ENCODE peak calls at places on chromosomes 3 and 15, in eight cellular contexts. G is SK-N-SH, T is HCT116, M is K562, W is GM23338, K is Panc1, O is HepG2, F is GM12878. L is an unnamed sample.

GRCh38 chr3:87298111-87298718 is 21.8 kb upstream of the POU1F1 start:
- DNase-seq in G (peak), T (peak), M (peak), W (peak), K (no peak), O (peak), F (no peak), L (peak)

GRCh38 chr3:34998905-34999304 is 640.4 kb upstream of the ARPP21 start:
- DNase-seq in G (no peak), T (no peak), M (no peak), W (no peak), K (no peak), O (no peak), F (no peak), L (no peak)

GRCh38 chr3:45225465-45226205 is 452 bp downstream of the TMEM158 start:
- DNase-seq in G (peak), T (no peak), M (peak), W (peak), K (no peak), O (no peak), F (no peak), L (peak)

GRCh38 chr3:38585791-38586420 is 63.6 kb downstream of the SCN5A start:
- DNase-seq in G (no peak), T (no peak), M (no peak), W (no peak), K (no peak), O (no peak), F (no peak), L (no peak)

GRCh38 chr15:83959477-83959876 is 276.1 kb upstream of the GOLGA6L4 start:
- DNase-seq in G (no peak), T (no peak), M (no peak), W (no peak), K (no peak), O (no peak), F (no peak), L (no peak)

GRCh38 chr3:141231923-141232861 is 567 bp downstream of the PXYLP1 start:
- DNase-seq in G (peak), T (no peak), M (peak), W (peak), K (no peak), O (no peak), F (no peak), L (no peak)

GRCh38 chr15:90376789-90377188 is 11.3 kb upstream of the IQGAP1 start:
- DNase-seq in G (no peak), T (no peak), M (no peak), W (no peak), K (no peak), O (no peak), F (no peak), L (peak)

GRCh38 chr3:105845488-105845887 is 23.3 kb downstream of the CBLB start:
- DNase-seq in G (no peak), T (no peak), M (no peak), W (peak), K (no peak), O (peak), F (no peak), L (no peak)

GRCh38 chr3:45132568-45133211 is 13.5 kb downstream of the CDCP1 start:
- DNase-seq in G (no peak), T (no peak), M (no peak), W (no peak), K (no peak), O (no peak), F (no peak), L (no peak)

GRCh38 chr15:68578960-68579935 is at the start of gene CORO2B:
- DNase-seq in G (peak), T (no peak), M (no peak), W (peak), K (no peak), O (no peak), F (no peak), L (no peak)

GRCh38 chr15:68812069-68812468 is 8.6 kb downstream of the ANP32A start:
- DNase-seq in G (no peak), T (no peak), M (no peak), W (no peak), K (no peak), O (no peak), F (no peak), L (peak)

GRCh38 chr3:185402561-185402960 is 39.6 kb downstream of the MAP3K13 start:
- DNase-seq in G (peak), T (no peak), M (no peak), W (no peak), K (no peak), O (no peak), F (no peak), L (no peak)

GRCh38 chr3:126604691-126605090 is 46.0 kb upstream of the C3orf22 start:
- DNase-seq in G (no peak), T (no peak), M (no peak), W (no peak), K (no peak), O (no peak), F (no peak), L (no peak)

GRCh38 chr3:63278171-63278999 is at the start of gene SYNPR:
- DNase-seq in G (peak), T (no peak), M (no peak), W (peak), K (no peak), O (no peak), F (no peak), L (no peak)

GRCh38 chr15:75573643-75574384 is 5.3 kb downstream of the PTPN9 start:
- DNase-seq in G (no peak), T (no peak), M (no peak), W (peak), K (no peak), O (no peak), F (no peak), L (no peak)

GRCh38 chr3:47476644-47477199 is 981 bp upstream of the SCAP start:
- DNase-seq in G (no peak), T (no peak), M (no peak), W (no peak), K (no peak), O (no peak), F (no peak), L (no peak)

GRCh38 chr3:192409203-192409837 is 318.0 kb downstream of the FGF12 start:
- DNase-seq in G (peak), T (no peak), M (no peak), W (peak), K (no peak), O (no peak), F (no peak), L (no peak)

GRCh38 chr15:83320404-83320803 is 35.9 kb upstream of the BNC1 start:
- DNase-seq in G (no peak), T (no peak), M (no peak), W (no peak), K (no peak), O (no peak), F (no peak), L (no peak)

DNA sequence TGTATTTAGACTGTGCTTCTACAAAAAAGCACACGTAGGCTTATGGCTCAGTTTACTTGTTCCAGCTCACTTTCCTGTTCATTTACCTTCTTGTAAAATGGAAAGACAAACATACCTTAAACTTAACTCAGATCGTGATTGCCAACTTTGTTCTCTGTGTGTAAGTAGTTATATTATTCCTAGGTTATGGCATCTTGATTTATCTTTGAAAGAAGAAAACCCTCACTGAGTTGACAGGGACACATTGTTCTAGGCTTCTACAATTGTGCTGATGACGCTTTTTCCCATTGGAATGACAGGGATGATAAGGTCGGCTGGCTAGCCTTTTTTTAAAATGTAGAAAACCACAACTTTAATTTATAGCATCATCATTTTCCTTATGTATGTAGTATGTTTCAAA is 140.7 kb downstream of the IGF1R start:
- DNase-seq in G (no peak), T (no peak), M (no peak), W (no peak), K (no peak), O (no peak), F (no peak), L (no peak)
- TF ChIP-seq POLR2AphosphoS5 in G (no peak), T (no peak), M (no peak), W (no peak), K (no peak), O (no peak), F (no peak), L (no peak)

GRCh38 chr3:195836736-195837135 is 25.0 kb upstream of the MUC4 start:
- DNase-seq in G (no peak), T (no peak), M (no peak), W (no peak), K (no peak), O (no peak), F (no peak), L (no peak)
- H3K27ac ChIP-seq in G (no peak), T (no peak), M (no peak), W (no peak), K (no peak), O (no peak), F (no peak), L (no peak)

GRCh38 chr3:117842086-117842485 is 1132.5 kb downstream of the TUSC7 start:
- DNase-seq in G (no peak), T (no peak), M (no peak), W (no peak), K (no peak), O (no peak), F (no peak), L (no peak)
- TF ChIP-seq REST in G (no peak), T (no peak), M (no peak), W (no peak), K (no peak), O (no peak), F (no peak), L (no peak)

GRCh38 chr15:77826006-77826695 is 193.4 kb upstream of the LINGO1 start:
- DNase-seq in G (no peak), T (no peak), M (no peak), W (no peak), K (no peak), O (no peak), F (no peak), L (no peak)

GRCh38 chr15:77831989-77832388 is 199.3 kb upstream of the LINGO1 start:
- DNase-seq in G (no peak), T (no peak), M (no peak), W (no peak), K (no peak), O (no peak), F (no peak), L (no peak)

GRCh38 chr15:77827860-77828259 is 195.1 kb upstream of the LINGO1 start:
- DNase-seq in G (no peak), T (no peak), M (no peak), W (no peak), K (no peak), O (no peak), F (no peak), L (no peak)

GRCh38 chr15:77832874-77833273 is 200.2 kb upstream of the LINGO1 start:
- DNase-seq in G (no peak), T (no peak), M (no peak), W (no peak), K (no peak), O (no peak), F (no peak), L (no peak)

GRCh38 chr15:77830041-77830440 is 197.3 kb upstream of the LINGO1 start:
- DNase-seq in G (no peak), T (peak), M (no peak), W (no peak), K (no peak), O (no peak), F (no peak), L (no peak)
- TF ChIP-seq POLR2AphosphoS5 in G (no peak), T (no peak), M (no peak), W (no peak), K (no peak), O (no peak), F (no peak), L (no peak)

DNA sequence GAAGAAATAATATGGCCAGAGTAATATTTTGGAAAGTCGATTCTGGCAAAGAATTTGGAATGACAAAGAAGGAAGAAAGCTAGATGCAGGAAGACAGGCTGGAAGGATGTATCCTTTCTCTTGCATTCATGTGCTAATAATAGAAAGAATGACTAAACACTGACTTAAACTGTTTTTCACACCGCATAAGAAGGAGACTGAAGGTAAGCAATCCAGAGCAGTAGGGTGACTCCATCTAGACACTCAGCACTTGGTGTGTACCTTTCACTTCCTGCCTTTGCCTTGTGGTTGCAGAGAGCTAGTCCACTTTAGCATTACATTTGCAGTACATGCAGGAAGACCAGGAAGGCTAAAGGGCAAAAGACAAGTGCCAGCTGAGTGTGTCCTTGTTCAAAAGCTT is 234.6 kb downstream of the RBMS3 start:
- DNase-seq in G (no peak), T (no peak), M (no peak), W (peak), K (no peak), O (no peak), F (peak), L (no peak)
- H3K27ac ChIP-seq in G (peak), T (no peak), M (no peak), W (peak), K (no peak), O (no peak), F (no peak), L (no peak)

GRCh38 chr15:91685436-91685835 is 168.1 kb upstream of the SLCO3A1 start:
- DNase-seq in G (no peak), T (no peak), M (no peak), W (no peak), K (no peak), O (no peak), F (no peak), L (no peak)
- TF ChIP-seq REST in G (no peak), T (no peak), M (no peak), W (no peak), K (no peak), O (no peak), F (no peak), L (no peak)

DNA sequence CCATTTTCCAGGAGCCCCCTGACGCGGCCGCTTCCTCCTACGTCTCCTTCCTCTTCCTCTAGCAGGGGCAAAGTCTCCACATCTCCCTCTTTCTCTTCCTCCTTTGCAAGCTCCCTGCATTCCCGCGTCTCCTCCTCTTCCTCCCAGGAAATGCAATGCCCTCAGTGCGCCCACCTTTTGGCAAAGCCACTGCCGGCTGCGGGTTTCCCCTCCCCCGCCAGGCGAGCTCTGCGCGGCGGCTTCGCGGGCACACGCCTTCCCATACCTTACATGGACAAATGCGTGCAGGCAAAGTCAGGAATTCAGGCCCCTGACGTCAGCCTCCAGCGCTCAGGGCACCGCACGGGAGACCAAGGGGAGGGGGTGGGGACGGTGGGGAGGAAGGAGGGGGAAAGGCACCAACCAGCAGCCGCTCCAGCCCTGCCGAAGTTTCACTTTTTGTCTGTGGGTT is 434 bp upstream of the LPP start:
- DNase-seq in G (peak), T (peak), M (no peak), W (peak), K (peak), O (peak), F (no peak), L (peak)
- TF ChIP-seq POLR2AphosphoS5 in G (no peak), T (peak), M (no peak), W (no peak), K (no peak), O (peak), F (no peak), L (no peak)

GRCh38 chr15:93072011-93072410 is 17.0 kb downstream of the RGMA start:
- DNase-seq in G (peak), T (no peak), M (no peak), W (peak), K (no peak), O (no peak), F (no peak), L (no peak)
- H3K27ac ChIP-seq in G (no peak), T (no peak), M (no peak), W (peak), K (no peak), O (no peak), F (no peak), L (no peak)